ENCODE peak calls at places on chromosomes 16 and 17, in four cellular contexts. B, T, O and W are unnamed samples. For H3K27me3, the result is how much of the 10 kb centered on the place peaks cover.

GRCh38 chr17:40071720-40072480 is 9.1 kb downstream of the THRA start:
- DNase-seq in B (peak), T (no peak), O (peak), W (no peak)

GRCh38 chr16:1825864-1826690 is 548 bp downstream of the HAGH start:
- DNase-seq in B (no peak), T (peak), O (peak), W (no peak)

GRCh38 chr17:29076722-29077121 is 33.8 kb downstream of the PIPOX start:
- DNase-seq in B (no peak), T (no peak), O (no peak), W (no peak)

GRCh38 chr17:80743181-80743771 is 198.6 kb downstream of the RPTOR start:
- DNase-seq in B (no peak), T (no peak), O (no peak), W (no peak)

GRCh38 chr17:58311429-58311894 is 17.1 kb downstream of the TSPOAP1 start:
- DNase-seq in B (no peak), T (no peak), O (peak), W (no peak)

GRCh38 chr17:60628252-60628889 is 28.4 kb downstream of the PPM1D start:
- DNase-seq in B (no peak), T (no peak), O (no peak), W (no peak)

GRCh38 chr16:89453662-89454321 is 36.6 kb downstream of the ANKRD11 start:
- DNase-seq in B (no peak), T (no peak), O (no peak), W (no peak)

GRCh38 chr16:75763250-75763649 is 37.0 kb upstream of the CPHXL start:
- DNase-seq in B (no peak), T (no peak), O (no peak), W (no peak)

GRCh38 chr16:48282636-48283263 is 35.4 kb upstream of the ABCC11 start:
- DNase-seq in B (no peak), T (no peak), O (no peak), W (no peak)

GRCh38 chr17:29091591-29092291 is 48.8 kb downstream of the PIPOX start:
- DNase-seq in B (no peak), T (no peak), O (no peak), W (no peak)

GRCh38 chr17:75288359-75288758 is 874 bp downstream of the SLC25A19 start:
- DNase-seq in B (no peak), T (no peak), O (no peak), W (no peak)

GRCh38 chr17:1515640-1516402 is 591 bp downstream of the INPP5K start:
- DNase-seq in B (peak), T (peak), O (no peak), W (no peak)

GRCh38 chr17:27538156-27538955 is 82.1 kb downstream of the KSR1 start:
- DNase-seq in B (no peak), T (no peak), O (peak), W (no peak)

GRCh38 chr17:80339118-80339517 is 75.8 kb upstream of the ENDOV start:
- DNase-seq in B (no peak), T (no peak), O (peak), W (no peak)

GRCh38 chr17:1019451-1019850 is 22.5 kb downstream of the TIMM22 start:
- DNase-seq in B (no peak), T (no peak), O (no peak), W (peak)

GRCh38 chr17:78204387-78205123 is 9.5 kb upstream of the BIRC5 start:
- DNase-seq in B (no peak), T (no peak), O (no peak), W (no peak)

GRCh38 chr16:46974352-46974751 is 878 bp upstream of the DNAJA2 start:
- DNase-seq in B (no peak), T (no peak), O (no peak), W (no peak)

GRCh38 chr16:48536600-48537200 is 73.3 kb downstream of the N4BP1 start:
- DNase-seq in B (peak), T (no peak), O (no peak), W (no peak)

GRCh38 chr16:47197536-47198179 is 53.9 kb upstream of the NETO2 start:
- DNase-seq in B (peak), T (no peak), O (no peak), W (no peak)

GRCh38 chr17:77471984-77472836 is 331.4 kb downstream of the SEC14L1 start:
- DNase-seq in B (peak), T (no peak), O (peak), W (no peak)

GRCh38 chr16:55559233-55559632 is 7.3 kb upstream of the CAPNS2 start:
- DNase-seq in B (no peak), T (no peak), O (no peak), W (no peak)

GRCh38 chr16:648071-648785 is 937 bp upstream of the WDR90 start:
- DNase-seq in B (no peak), T (no peak), O (peak), W (no peak)

GRCh38 chr17:47239663-47240374 is 13.8 kb upstream of the ITGB3 start:
- DNase-seq in B (peak), T (peak), O (no peak), W (peak)

GRCh38 chr16:9682320-9682719 is 499.9 kb downstream of the GRIN2A start:
- DNase-seq in B (no peak), T (no peak), O (no peak), W (no peak)

GRCh38 chr17:81518113-81518784 is 5.7 kb upstream of the ACTG1 start:
- DNase-seq in B (no peak), T (no peak), O (no peak), W (no peak)

GRCh38 chr17:64662774-64663367 is 764 bp upstream of the SMURF2 start:
- DNase-seq in B (no peak), T (no peak), O (no peak), W (no peak)

GRCh38 chr16:12449795-12450194 is 353.9 kb downstream of the CPPED1 start:
- DNase-seq in B (no peak), T (no peak), O (no peak), W (no peak)

GRCh38 chr17:33514369-33514768 is 221.3 kb upstream of the ASIC2 start:
- DNase-seq in B (no peak), T (no peak), O (no peak), W (no peak)

GRCh38 chr16:27211026-27211425 is 7.7 kb downstream of the KDM8 start:
- DNase-seq in B (no peak), T (no peak), O (no peak), W (no peak)

GRCh38 chr17:17403899-17404576 is 72.8 kb upstream of the MED9 start:
- DNase-seq in B (no peak), T (no peak), O (peak), W (no peak)

GRCh38 chr16:58024347-58024672 is 1.2 kb upstream of the MMP15 start:
- DNase-seq in B (no peak), T (no peak), O (no peak), W (no peak)

GRCh38 chr17:13429201-13429600 is 172.5 kb downstream of the HS3ST3A1 start:
- DNase-seq in B (no peak), T (peak), O (no peak), W (no peak)

GRCh38 chr17:50533720-50534148 is 1.2 kb downstream of the EPN3 start:
- DNase-seq in B (no peak), T (no peak), O (no peak), W (no peak)

GRCh38 chr16:81562174-81562849 is 117.7 kb downstream of the CMIP start:
- DNase-seq in B (no peak), T (no peak), O (peak), W (no peak)

GRCh38 chr17:73096201-73096600 is 3.7 kb upstream of the SLC39A11 start:
- DNase-seq in B (no peak), T (no peak), O (no peak), W (no peak)

GRCh38 chr17:34884597-34884996 is 76.7 kb downstream of the CCT6B start:
- DNase-seq in B (no peak), T (no peak), O (no peak), W (no peak)

GRCh38 chr16:11203111-11203623 is 52.8 kb downstream of the SOCS1 start:
- DNase-seq in B (no peak), T (no peak), O (no peak), W (no peak)

GRCh38 chr17:45834471-45835396 is 9.9 kb upstream of the SPPL2C start:
- DNase-seq in B (no peak), T (no peak), O (no peak), W (no peak)

GRCh38 chr16:17835118-17835949 is 364.6 kb upstream of the XYLT1 start:
- DNase-seq in B (no peak), T (no peak), O (no peak), W (no peak)
- H3K27me3 ChIP-seq in B (under half), T (under half), O (under half), W (under half)

GRCh38 chr17:48586355-48586924 is 3.6 kb downstream of the HOXB3 start:
- DNase-seq in B (no peak), T (no peak), O (no peak), W (no peak)

GRCh38 chr17:48587276-48588073 is 2.6 kb downstream of the HOXB3 start:
- DNase-seq in B (no peak), T (no peak), O (peak), W (no peak)

GRCh38 chr17:48588519-48588918 is 1.5 kb downstream of the HOXB3 start:
- DNase-seq in B (no peak), T (no peak), O (no peak), W (no peak)

GRCh38 chr17:48589060-48589830 is 796 bp downstream of the HOXB3 start:
- DNase-seq in B (no peak), T (no peak), O (no peak), W (no peak)

DNA sequence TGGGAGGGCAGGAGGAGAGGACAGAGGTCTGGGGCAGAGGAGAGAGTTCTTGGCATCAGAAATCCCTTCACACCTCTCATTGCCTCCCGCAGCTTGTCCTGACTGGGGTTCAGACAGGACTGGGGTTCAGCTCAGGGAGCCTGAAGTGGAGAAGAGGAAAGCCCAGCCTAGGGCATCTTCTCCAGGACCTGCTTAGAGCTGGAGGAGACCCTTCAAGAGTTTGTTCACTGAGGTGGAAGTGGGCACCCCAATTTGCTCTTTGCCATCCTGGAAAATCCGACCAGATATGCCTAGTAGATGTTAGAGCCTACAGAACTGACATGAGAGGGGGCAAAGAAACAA is 2.0 kb downstream of the HOXB3 start:
- DNase-seq in B (no peak), T (no peak), O (peak), W (no peak)
- H3K27me3 ChIP-seq in B (under half), T (under half), O (half or more), W (under half)

DNA sequence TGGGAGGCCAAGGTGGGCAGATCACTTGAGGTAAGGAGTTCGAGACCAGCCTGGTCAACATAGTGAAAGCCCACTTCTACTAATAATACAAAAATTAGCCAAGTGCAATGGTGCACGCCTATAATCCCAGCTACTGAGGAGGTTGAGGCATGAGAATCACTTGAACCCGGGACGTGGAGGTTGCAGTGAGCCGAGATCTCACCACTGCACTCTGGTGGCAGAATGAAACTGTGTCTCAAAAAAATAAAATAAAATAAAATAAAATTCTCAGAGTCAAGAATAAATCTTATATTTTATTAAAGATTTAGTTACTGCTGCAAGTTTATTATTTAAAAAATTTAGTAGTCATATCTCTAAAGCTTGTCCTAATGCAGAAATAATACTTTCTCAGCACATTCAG is 29.7 kb downstream of the ARL4D start:
- DNase-seq in B (no peak), T (no peak), O (no peak), W (no peak)
- H3K27me3 ChIP-seq in B (under half), T (under half), O (under half), W (under half)

DNA sequence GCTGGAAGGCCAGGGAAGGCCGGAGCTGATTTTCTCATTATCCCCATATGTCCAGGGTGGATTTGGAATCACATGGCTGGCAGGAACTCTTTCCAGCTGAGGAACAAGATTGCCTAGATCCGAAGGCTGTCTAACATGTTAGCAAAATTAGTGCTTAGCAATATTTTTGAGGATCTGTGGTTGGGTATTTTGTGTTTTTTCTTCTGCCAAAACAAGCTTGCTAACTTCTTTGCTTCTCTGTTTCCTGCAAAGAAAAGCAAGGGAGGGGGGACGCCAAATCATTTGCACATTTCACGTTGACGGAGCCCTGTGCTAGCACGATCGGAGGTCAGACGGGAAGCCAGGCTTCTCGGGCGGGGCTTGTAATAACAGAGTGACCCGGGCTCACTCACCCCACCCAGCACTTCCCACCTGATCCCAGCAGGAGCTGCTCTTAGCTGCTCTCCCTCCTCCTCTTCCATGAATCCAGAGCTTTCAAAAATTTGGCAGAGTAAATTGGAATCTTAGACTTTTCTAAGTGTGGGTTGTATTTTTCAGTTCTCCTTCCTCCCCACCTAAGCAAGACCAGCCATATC is 33.3 kb upstream of the FOXF1 start:
- DNase-seq in B (no peak), T (no peak), O (no peak), W (no peak)
- H3K27me3 ChIP-seq in B (under half), T (under half), O (under half), W (under half)

DNA sequence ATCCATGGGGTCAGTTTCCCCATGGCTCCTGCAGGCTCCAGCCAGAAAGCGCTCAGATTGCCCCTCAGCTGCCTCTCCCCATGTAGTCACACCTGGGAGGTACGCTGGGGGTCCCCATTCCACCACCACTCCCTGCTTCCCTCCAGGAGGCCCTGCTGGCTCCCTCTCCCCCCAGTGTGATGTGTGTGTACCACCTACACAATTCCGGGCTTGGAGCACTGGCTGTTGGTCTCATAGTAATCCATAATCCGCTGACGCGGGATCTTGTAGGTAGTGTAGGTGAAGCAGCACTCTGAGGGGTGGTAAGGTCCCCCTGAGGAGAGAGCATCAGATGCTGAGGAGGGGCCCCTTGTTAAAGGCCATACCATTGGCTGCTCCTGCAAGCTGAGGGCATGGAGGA is 2.4 kb downstream of the CCL14 start:
- DNase-seq in B (no peak), T (no peak), O (no peak), W (no peak)
- H3K27me3 ChIP-seq in B (under half), T (under half), O (under half), W (under half)

DNA sequence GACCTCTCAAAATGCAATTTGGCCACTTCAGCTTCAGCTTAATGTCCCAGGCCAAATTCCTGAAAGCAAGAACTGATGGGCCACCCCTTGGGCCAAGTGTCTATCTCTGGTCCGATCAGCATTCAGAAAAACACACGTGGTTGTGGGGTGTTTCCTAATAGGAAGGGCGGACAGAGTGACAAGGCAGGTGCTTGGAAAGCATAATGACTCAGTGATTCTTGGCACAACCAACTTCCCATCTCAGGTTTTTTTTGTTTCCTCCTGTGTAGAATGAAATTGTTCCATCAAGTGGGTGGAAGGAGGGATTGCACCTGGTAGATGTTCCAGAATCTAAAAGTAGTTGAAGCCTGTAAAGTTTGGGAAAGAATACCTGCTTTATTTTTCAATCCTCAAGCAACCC is 155.6 kb downstream of the HS3ST2 start:
- DNase-seq in B (peak), T (no peak), O (no peak), W (no peak)
- H3K27me3 ChIP-seq in B (under half), T (under half), O (under half), W (under half)

GRCh38 chr16:66927918-66928649 is 2.7 kb upstream of the RRAD start:
- DNase-seq in B (no peak), T (no peak), O (no peak), W (no peak)

GRCh38 chr16:66924527-66925321 is 611 bp downstream of the RRAD start:
- DNase-seq in B (no peak), T (no peak), O (peak), W (no peak)

GRCh38 chr16:66925322-66925840 is at the start of gene RRAD:
- DNase-seq in B (no peak), T (no peak), O (no peak), W (peak)

GRCh38 chr16:66927012-66927436 is 1.7 kb upstream of the RRAD start:
- DNase-seq in B (no peak), T (no peak), O (peak), W (no peak)

GRCh38 chr16:66926171-66926570 is 836 bp upstream of the RRAD start:
- DNase-seq in B (no peak), T (no peak), O (no peak), W (peak)
- H3K27me3 ChIP-seq in B (under half), T (under half), O (under half), W (under half)

GRCh38 chr17:6712854-6713129 is 377 bp downstream of the SLC13A5 start:
- DNase-seq in B (peak), T (no peak), O (no peak), W (no peak)

GRCh38 chr17:6710317-6710716 is 2.9 kb downstream of the SLC13A5 start:
- DNase-seq in B (no peak), T (no peak), O (peak), W (no peak)

GRCh38 chr17:6712058-6712853 is 913 bp downstream of the SLC13A5 start:
- DNase-seq in B (no peak), T (no peak), O (no peak), W (peak)

GRCh38 chr17:6711081-6711674 is 2.0 kb downstream of the SLC13A5 start:
- DNase-seq in B (no peak), T (no peak), O (peak), W (no peak)

GRCh38 chr17:6711681-6712057 is 1.5 kb downstream of the SLC13A5 start:
- DNase-seq in B (no peak), T (no peak), O (no peak), W (no peak)
- H3K27me3 ChIP-seq in B (under half), T (under half), O (half or more), W (under half)

DNA sequence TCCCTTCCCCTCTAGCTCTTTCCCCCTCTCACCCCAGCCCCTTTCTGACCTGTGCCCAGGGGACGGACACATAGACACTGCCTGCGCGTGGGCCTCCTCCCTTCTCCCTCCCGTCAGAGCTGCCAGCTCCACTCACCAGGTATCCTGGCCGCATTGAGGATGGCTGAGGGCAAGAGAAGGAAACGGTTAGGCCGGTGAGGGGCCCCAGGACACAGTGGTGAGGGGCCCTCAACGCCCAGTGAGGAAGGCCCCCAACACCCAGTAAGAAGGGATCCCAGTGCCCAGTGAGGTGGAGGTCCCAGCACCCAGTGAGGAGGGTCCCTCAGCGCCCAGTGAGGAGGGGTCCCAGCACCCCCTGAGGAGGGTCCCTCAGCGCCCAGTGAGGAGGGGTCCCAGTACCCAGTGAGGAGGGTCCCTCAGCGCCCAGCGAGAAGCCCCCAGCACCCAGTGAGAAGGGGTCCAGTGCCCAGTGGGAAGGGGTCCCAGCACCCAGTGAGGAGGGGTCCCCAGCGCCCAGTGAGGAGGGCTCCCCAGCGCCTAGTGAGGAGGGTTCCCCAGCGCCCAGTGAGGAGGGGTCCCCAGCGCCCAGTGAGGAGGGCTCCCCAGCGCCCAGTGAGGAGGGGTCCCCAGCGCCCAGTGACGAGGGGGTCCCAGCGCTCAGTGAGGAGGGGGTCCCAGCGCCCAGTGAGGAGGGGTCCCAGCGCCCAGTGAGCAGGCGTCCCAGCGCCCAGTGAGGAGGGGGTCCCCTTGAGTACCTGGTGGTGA is 1.1 kb downstream of the PRSS22 start:
- DNase-seq in B (no peak), T (no peak), O (no peak), W (no peak)
- H3K27me3 ChIP-seq in B (under half), T (under half), O (under half), W (under half)